ENCODE peak calls at places on chromosomes 16 and 17, in ten cellular contexts. One of them, this sample, is unnamed.
A peak's percentile ranks its signal among the peaks of the same experiment; 100 is the strongest.

GRCh38 chr16:68645494-68646388 is 631 bp downstream of the CDH3 start:
- DNase-seq in Peyer's patch: no peak
- DNase-seq in PC-9: peak; percentile 44
- DNase-seq in breast epithelium: peak; percentile 55
- DNase-seq in CD8-positive, alpha-beta T cell: no peak
- DNase-seq in uterus: peak; percentile 29
- DNase-seq in ovary: peak; percentile 64
- DNase-seq in keratinocyte: no peak
- DNase-seq in MM.1S: no peak
- DNase-seq in neural progenitor cell: peak; percentile 86
- DNase-seq in this sample: no peak

GRCh38 chr16:10465821-10466220 is 80.0 kb downstream of the ATF7IP2 start:
- DNase-seq in keratinocyte: no peak
- DNase-seq in ovary: no peak
- DNase-seq in MM.1S: no peak
- DNase-seq in neural progenitor cell: no peak
- DNase-seq in PC-9: no peak
- DNase-seq in uterus: no peak
- DNase-seq in Peyer's patch: no peak
- DNase-seq in CD8-positive, alpha-beta T cell: no peak
- DNase-seq in breast epithelium: no peak
- DNase-seq in this sample: no peak

GRCh38 chr16:2825899-2826298 is 4.2 kb upstream of the ZG16B start:
- DNase-seq in Peyer's patch: peak; percentile 35
- DNase-seq in CD8-positive, alpha-beta T cell: no peak
- DNase-seq in PC-9: no peak
- DNase-seq in ovary: no peak
- DNase-seq in breast epithelium: peak; percentile 27
- DNase-seq in keratinocyte: no peak
- DNase-seq in uterus: no peak
- DNase-seq in neural progenitor cell: no peak
- DNase-seq in MM.1S: no peak
- DNase-seq in this sample: no peak

GRCh38 chr16:29674188-29674587 is 4.8 kb upstream of the QPRT start:
- DNase-seq in keratinocyte: no peak
- DNase-seq in ovary: peak; percentile 89
- DNase-seq in PC-9: no peak
- DNase-seq in neural progenitor cell: no peak
- DNase-seq in uterus: peak; percentile 82
- DNase-seq in MM.1S: no peak
- DNase-seq in Peyer's patch: peak; percentile 64
- DNase-seq in CD8-positive, alpha-beta T cell: no peak
- DNase-seq in breast epithelium: no peak
- DNase-seq in this sample: no peak

GRCh38 chr16:89556750-89557149 is 3.7 kb upstream of the RPL13 start:
- DNase-seq in uterus: no peak
- DNase-seq in PC-9: no peak
- DNase-seq in neural progenitor cell: no peak
- DNase-seq in keratinocyte: no peak
- DNase-seq in CD8-positive, alpha-beta T cell: no peak
- DNase-seq in Peyer's patch: no peak
- DNase-seq in breast epithelium: no peak
- DNase-seq in ovary: no peak
- DNase-seq in MM.1S: no peak
- DNase-seq in this sample: no peak

GRCh38 chr16:1933097-1933661 is 9.8 kb downstream of the MSRB1 start:
- DNase-seq in PC-9: no peak
- DNase-seq in neural progenitor cell: no peak
- DNase-seq in breast epithelium: no peak
- DNase-seq in uterus: no peak
- DNase-seq in MM.1S: no peak
- DNase-seq in CD8-positive, alpha-beta T cell: no peak
- DNase-seq in keratinocyte: no peak
- DNase-seq in Peyer's patch: no peak
- DNase-seq in ovary: no peak
- DNase-seq in this sample: peak; percentile 61

GRCh38 chr16:85916141-85916890 is 17.4 kb downstream of the IRF8 start:
- DNase-seq in uterus: no peak
- DNase-seq in CD8-positive, alpha-beta T cell: no peak
- DNase-seq in MM.1S: no peak
- DNase-seq in PC-9: peak; percentile 10
- DNase-seq in neural progenitor cell: no peak
- DNase-seq in keratinocyte: no peak
- DNase-seq in ovary: no peak
- DNase-seq in Peyer's patch: peak; percentile 94
- DNase-seq in breast epithelium: no peak
- DNase-seq in this sample: no peak

GRCh38 chr17:41329279-41329925 is 13.9 kb upstream of the KRTAP17-1 start:
- DNase-seq in keratinocyte: no peak
- DNase-seq in breast epithelium: no peak
- DNase-seq in ovary: no peak
- DNase-seq in Peyer's patch: peak; percentile 74
- DNase-seq in CD8-positive, alpha-beta T cell: no peak
- DNase-seq in MM.1S: peak; percentile 30
- DNase-seq in PC-9: peak; percentile 65
- DNase-seq in neural progenitor cell: peak; percentile 68
- DNase-seq in uterus: no peak
- DNase-seq in this sample: no peak

DNA sequence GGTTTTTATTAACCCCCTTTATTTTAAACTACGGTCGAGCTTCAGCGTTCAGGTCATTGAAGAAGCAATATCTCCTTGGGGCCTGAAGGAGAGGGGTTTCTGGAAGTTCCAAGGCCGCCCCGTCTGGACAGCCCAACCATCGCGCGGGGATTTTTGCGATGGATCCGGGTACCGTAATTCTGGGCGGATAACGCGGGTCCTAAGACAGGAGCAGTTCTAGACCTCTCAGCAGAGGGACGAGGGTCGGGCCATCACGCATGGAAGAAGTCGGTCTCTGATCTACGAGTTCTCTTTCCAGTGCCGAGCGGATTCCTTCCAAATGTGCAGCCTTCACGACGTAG is 3.6 kb downstream of the BORCS6 start:
- DNase-seq in PC-9: no peak
- DNase-seq in CD8-positive, alpha-beta T cell: no peak
- DNase-seq in ovary: no peak
- DNase-seq in uterus: no peak
- DNase-seq in MM.1S: no peak
- DNase-seq in Peyer's patch: no peak
- DNase-seq in keratinocyte: no peak
- DNase-seq in breast epithelium: no peak
- DNase-seq in neural progenitor cell: no peak
- DNase-seq in this sample: no peak
- TF ChIP-seq CTCF in PC-9: peak; percentile 37
- TF ChIP-seq CTCF in CD8-positive, alpha-beta T cell: no peak
- TF ChIP-seq CTCF in ovary: peak; percentile 40
- TF ChIP-seq CTCF in uterus: no peak
- TF ChIP-seq CTCF in MM.1S: no peak
- TF ChIP-seq CTCF in Peyer's patch: no peak
- TF ChIP-seq CTCF in keratinocyte: no peak
- TF ChIP-seq CTCF in breast epithelium: no peak
- TF ChIP-seq CTCF in neural progenitor cell: peak; percentile 51
- TF ChIP-seq CTCF in this sample: no peak

GRCh38 chr17:69418535-69418934 is 4.0 kb downstream of the MAP2K6 start:
- DNase-seq in PC-9: no peak
- DNase-seq in Peyer's patch: no peak
- DNase-seq in keratinocyte: no peak
- DNase-seq in MM.1S: no peak
- DNase-seq in breast epithelium: no peak
- DNase-seq in ovary: no peak
- DNase-seq in neural progenitor cell: no peak
- DNase-seq in uterus: no peak
- DNase-seq in CD8-positive, alpha-beta T cell: no peak
- DNase-seq in this sample: no peak

GRCh38 chr17:69424287-69425041 is 10.0 kb downstream of the MAP2K6 start:
- DNase-seq in keratinocyte: no peak
- DNase-seq in MM.1S: no peak
- DNase-seq in neural progenitor cell: no peak
- DNase-seq in CD8-positive, alpha-beta T cell: no peak
- DNase-seq in ovary: no peak
- DNase-seq in Peyer's patch: no peak
- DNase-seq in PC-9: no peak
- DNase-seq in uterus: no peak
- DNase-seq in breast epithelium: no peak
- DNase-seq in this sample: no peak

GRCh38 chr17:69425978-69426377 is 11.5 kb downstream of the MAP2K6 start:
- DNase-seq in CD8-positive, alpha-beta T cell: no peak
- DNase-seq in neural progenitor cell: no peak
- DNase-seq in MM.1S: no peak
- DNase-seq in breast epithelium: no peak
- DNase-seq in Peyer's patch: no peak
- DNase-seq in PC-9: no peak
- DNase-seq in keratinocyte: no peak
- DNase-seq in ovary: no peak
- DNase-seq in uterus: no peak
- DNase-seq in this sample: no peak

GRCh38 chr17:69427486-69428197 is 13.1 kb downstream of the MAP2K6 start:
- DNase-seq in PC-9: no peak
- DNase-seq in uterus: no peak
- DNase-seq in CD8-positive, alpha-beta T cell: no peak
- DNase-seq in keratinocyte: no peak
- DNase-seq in neural progenitor cell: no peak
- DNase-seq in Peyer's patch: no peak
- DNase-seq in MM.1S: no peak
- DNase-seq in breast epithelium: no peak
- DNase-seq in ovary: no peak
- DNase-seq in this sample: no peak

DNA sequence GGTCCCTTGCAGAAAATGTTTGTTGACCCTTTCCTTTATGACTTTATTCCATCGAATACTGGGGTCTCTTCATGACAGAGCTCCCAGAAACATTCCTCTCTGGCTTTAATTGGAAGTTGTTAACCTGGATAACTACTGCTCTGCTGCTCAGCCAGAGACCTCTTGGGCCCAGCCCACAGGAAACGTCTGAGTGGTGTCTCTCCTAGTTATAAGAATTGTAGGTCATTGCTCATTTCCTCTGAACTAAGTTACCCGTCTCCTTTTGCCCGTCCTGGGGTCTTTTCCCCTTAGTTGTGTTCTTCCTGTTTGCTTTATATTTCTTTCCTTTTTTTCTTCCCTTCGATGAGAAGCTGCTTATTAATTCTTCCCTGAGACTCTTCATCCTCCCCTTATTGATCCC is 9.0 kb downstream of the MAP2K6 start:
- DNase-seq in ovary: no peak
- DNase-seq in PC-9: no peak
- DNase-seq in neural progenitor cell: no peak
- DNase-seq in Peyer's patch: no peak
- DNase-seq in keratinocyte: no peak
- DNase-seq in MM.1S: no peak
- DNase-seq in uterus: no peak
- DNase-seq in breast epithelium: no peak
- DNase-seq in CD8-positive, alpha-beta T cell: no peak
- DNase-seq in this sample: no peak
- H3K4me1 ChIP-seq in ovary: no peaks in the 10 kb centered on the region
- H3K4me1 ChIP-seq in PC-9: no peaks in the 10 kb centered on the region
- H3K4me1 ChIP-seq in neural progenitor cell: peaks cover 36% of the 10 kb centered on the region
- H3K4me1 ChIP-seq in Peyer's patch: peaks cover 21% of the 10 kb centered on the region
- H3K4me1 ChIP-seq in keratinocyte: no peaks in the 10 kb centered on the region
- H3K4me1 ChIP-seq in MM.1S: no peaks in the 10 kb centered on the region
- H3K4me1 ChIP-seq in uterus: no peaks in the 10 kb centered on the region
- H3K4me1 ChIP-seq in breast epithelium: no peaks in the 10 kb centered on the region
- H3K4me1 ChIP-seq in CD8-positive, alpha-beta T cell: peaks cover 17% of the 10 kb centered on the region
- H3K4me1 ChIP-seq in this sample: peaks cover 5% of the 10 kb centered on the region

DNA sequence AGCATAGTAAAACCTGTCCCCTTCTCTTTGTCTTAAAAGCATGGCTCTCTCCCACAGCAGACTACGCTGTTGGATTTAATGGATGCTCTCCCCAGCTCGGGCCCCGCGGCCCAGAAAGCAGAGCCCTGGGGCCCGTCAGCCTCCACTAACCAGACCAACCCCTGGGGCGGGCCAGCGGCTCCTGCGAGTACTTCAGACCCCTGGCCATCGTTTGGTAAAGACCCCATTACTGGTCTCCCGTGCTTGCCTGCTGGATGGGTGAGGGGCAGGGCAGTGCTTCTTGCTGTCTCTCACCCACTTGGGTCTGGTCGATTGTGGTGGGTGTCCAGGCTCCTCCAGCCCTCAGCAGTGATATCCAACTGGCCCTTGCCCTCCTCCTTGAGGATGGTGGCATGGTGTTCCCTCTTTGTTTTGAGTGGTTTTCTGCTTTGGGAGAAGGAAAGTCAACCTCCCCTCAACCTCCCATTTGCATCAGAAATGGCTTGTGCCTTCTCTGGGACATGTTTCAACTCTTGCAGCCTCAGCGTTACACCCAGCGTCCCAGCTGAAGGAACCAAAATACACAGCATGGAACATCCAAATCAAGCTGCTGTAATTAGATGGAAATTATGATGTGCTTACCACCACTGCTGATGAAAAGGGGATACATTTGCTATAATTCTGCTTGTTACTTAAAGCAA is 49.3 kb downstream of the B9D1 start:
- DNase-seq in breast epithelium: no peak
- DNase-seq in PC-9: no peak
- DNase-seq in CD8-positive, alpha-beta T cell: no peak
- DNase-seq in Peyer's patch: no peak
- DNase-seq in neural progenitor cell: no peak
- DNase-seq in keratinocyte: no peak
- DNase-seq in ovary: no peak
- DNase-seq in MM.1S: no peak
- DNase-seq in uterus: no peak
- DNase-seq in this sample: no peak
- TF ChIP-seq CTCF in breast epithelium: no peak
- TF ChIP-seq CTCF in PC-9: no peak
- TF ChIP-seq CTCF in CD8-positive, alpha-beta T cell: no peak
- TF ChIP-seq CTCF in Peyer's patch: no peak
- TF ChIP-seq CTCF in neural progenitor cell: no peak
- TF ChIP-seq CTCF in keratinocyte: no peak
- TF ChIP-seq CTCF in ovary: no peak
- TF ChIP-seq CTCF in MM.1S: no peak
- TF ChIP-seq CTCF in uterus: no peak
- TF ChIP-seq CTCF in this sample: no peak

GRCh38 chr16:88463411-88463810 is 10.3 kb downstream of the ZFPM1 start:
- DNase-seq in uterus: no peak
- DNase-seq in breast epithelium: no peak
- DNase-seq in neural progenitor cell: no peak
- DNase-seq in ovary: no peak
- DNase-seq in keratinocyte: no peak
- DNase-seq in CD8-positive, alpha-beta T cell: no peak
- DNase-seq in PC-9: no peak
- DNase-seq in Peyer's patch: no peak
- DNase-seq in MM.1S: no peak
- DNase-seq in this sample: no peak
- H3K4me1 ChIP-seq in uterus: no peaks in the 10 kb centered on the region
- H3K4me1 ChIP-seq in breast epithelium: no peaks in the 10 kb centered on the region
- H3K4me1 ChIP-seq in neural progenitor cell: peaks cover 22% of the 10 kb centered on the region
- H3K4me1 ChIP-seq in ovary: peaks cover 4% of the 10 kb centered on the region
- H3K4me1 ChIP-seq in keratinocyte: no peaks in the 10 kb centered on the region
- H3K4me1 ChIP-seq in CD8-positive, alpha-beta T cell: peaks cover 64% of the 10 kb centered on the region
- H3K4me1 ChIP-seq in PC-9: no peaks in the 10 kb centered on the region
- H3K4me1 ChIP-seq in Peyer's patch: peaks cover 14% of the 10 kb centered on the region
- H3K4me1 ChIP-seq in MM.1S: no peaks in the 10 kb centered on the region
- H3K4me1 ChIP-seq in this sample: no peaks in the 10 kb centered on the region

DNA sequence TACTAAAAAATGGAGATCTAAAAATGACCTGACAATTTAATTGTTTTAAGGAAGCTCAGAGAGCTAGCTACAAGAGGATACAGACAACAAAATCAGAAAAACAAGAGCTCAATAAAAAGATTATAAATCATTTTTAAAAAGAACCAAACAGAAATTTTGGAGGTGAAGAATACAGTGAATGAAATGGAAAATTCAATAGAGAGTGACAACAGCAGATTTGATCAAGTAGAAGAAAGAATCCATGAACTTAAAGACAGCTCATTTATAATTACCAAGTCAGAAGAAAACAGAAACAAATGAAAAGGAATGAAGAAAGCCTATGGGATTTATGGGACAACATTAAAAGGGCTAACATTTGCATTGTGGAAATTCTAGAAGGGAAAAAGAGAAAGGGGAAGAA is 136.6 kb upstream of the CACNG5 start:
- DNase-seq in CD8-positive, alpha-beta T cell: no peak
- DNase-seq in breast epithelium: no peak
- DNase-seq in uterus: no peak
- DNase-seq in keratinocyte: no peak
- DNase-seq in ovary: no peak
- DNase-seq in PC-9: no peak
- DNase-seq in Peyer's patch: no peak
- DNase-seq in neural progenitor cell: no peak
- DNase-seq in MM.1S: no peak
- DNase-seq in this sample: no peak
- TF ChIP-seq CTCF in CD8-positive, alpha-beta T cell: no peak
- TF ChIP-seq CTCF in breast epithelium: no peak
- TF ChIP-seq CTCF in uterus: no peak
- TF ChIP-seq CTCF in keratinocyte: no peak
- TF ChIP-seq CTCF in ovary: no peak
- TF ChIP-seq CTCF in PC-9: no peak
- TF ChIP-seq CTCF in Peyer's patch: no peak
- TF ChIP-seq CTCF in neural progenitor cell: no peak
- TF ChIP-seq CTCF in MM.1S: no peak
- TF ChIP-seq CTCF in this sample: no peak